ENCODE peak calls at places on chromosomes 11 and 22, in ten cellular contexts. X is tibial artery, Z is cardiac muscle cell, O is adipocyte, B is SK-N-SH, K is A549, R is right atrium auricular region, J is hepatocyte, L is HCT116, E is uterus. S is an unnamed sample.
A peak's percentile ranks its signal among the peaks of the same experiment; 100 is the strongest.

GRCh38 chr11:27699242-27699925 is 871 bp downstream of the BDNF start:
- DNase-seq in X (no peak), Z (peak; percentile 47), O (peak; percentile 57), B (peak; percentile 47), K (peak; percentile 73), R (no peak), J (peak; percentile 38), L (no peak), E (no peak), S (no peak)

GRCh38 chr22:20002098-20002497 is 14.5 kb downstream of the ARVCF start:
- DNase-seq in X (peak; percentile 24), Z (peak; percentile 54), O (no peak), B (no peak), K (no peak), R (no peak), J (no peak), L (no peak), E (no peak), S (peak; percentile 5)

GRCh38 chr11:10696797-10697620 is 3.5 kb upstream of the IRAG1 start:
- DNase-seq in X (peak; percentile 87), Z (no peak), O (no peak), B (no peak), K (no peak), R (no peak), J (no peak), L (no peak), E (no peak), S (no peak)

GRCh38 chr11:35511666-35512065 is 13.8 kb downstream of the PAMR1 start:
- DNase-seq in X (no peak), Z (no peak), O (peak; percentile 69), B (no peak), K (peak; percentile 25), R (no peak), J (no peak), L (no peak), E (no peak), S (no peak)

GRCh38 chr11:10305964-10306918 is 1.4 kb downstream of the ADM start:
- DNase-seq in X (peak; percentile 74), Z (peak; percentile 60), O (peak; percentile 48), B (peak; percentile 64), K (peak; percentile 38), R (no peak), J (peak; percentile 48), L (no peak), E (peak; percentile 32), S (peak; percentile 39)

GRCh38 chr11:7506243-7506642 is 7.6 kb upstream of the PPFIBP2 start:
- DNase-seq in X (no peak), Z (no peak), O (no peak), B (no peak), K (no peak), R (no peak), J (no peak), L (no peak), E (no peak), S (no peak)

GRCh38 chr22:25404556-25404922 is 159.9 kb upstream of the GRK3 start:
- DNase-seq in X (no peak), Z (no peak), O (peak; percentile 56), B (peak; percentile 69), K (no peak), R (no peak), J (peak; percentile 41), L (no peak), E (no peak), S (peak; percentile 41)

GRCh38 chr11:134026655-134027343 is 42.1 kb upstream of the JAM3 start:
- DNase-seq in X (no peak), Z (peak; percentile 60), O (no peak), B (peak; percentile 81), K (no peak), R (no peak), J (no peak), L (no peak), E (no peak), S (peak; percentile 48)

GRCh38 chr11:70877151-70877550 is 375.2 kb downstream of the SHANK2 start:
- DNase-seq in X (no peak), Z (no peak), O (no peak), B (no peak), K (no peak), R (no peak), J (no peak), L (no peak), E (no peak), S (no peak)

GRCh38 chr11:70879601-70880285 is 372.6 kb downstream of the SHANK2 start:
- DNase-seq in X (no peak), Z (no peak), O (no peak), B (no peak), K (no peak), R (no peak), J (no peak), L (no peak), E (no peak), S (no peak)

GRCh38 chr11:70880416-70880815 is 372.0 kb downstream of the SHANK2 start:
- DNase-seq in X (no peak), Z (no peak), O (no peak), B (no peak), K (no peak), R (no peak), J (no peak), L (no peak), E (no peak), S (no peak)

GRCh38 chr11:70876685-70877084 is 375.7 kb downstream of the SHANK2 start:
- DNase-seq in X (no peak), Z (no peak), O (no peak), B (no peak), K (no peak), R (no peak), J (no peak), L (no peak), E (no peak), S (no peak)

DNA sequence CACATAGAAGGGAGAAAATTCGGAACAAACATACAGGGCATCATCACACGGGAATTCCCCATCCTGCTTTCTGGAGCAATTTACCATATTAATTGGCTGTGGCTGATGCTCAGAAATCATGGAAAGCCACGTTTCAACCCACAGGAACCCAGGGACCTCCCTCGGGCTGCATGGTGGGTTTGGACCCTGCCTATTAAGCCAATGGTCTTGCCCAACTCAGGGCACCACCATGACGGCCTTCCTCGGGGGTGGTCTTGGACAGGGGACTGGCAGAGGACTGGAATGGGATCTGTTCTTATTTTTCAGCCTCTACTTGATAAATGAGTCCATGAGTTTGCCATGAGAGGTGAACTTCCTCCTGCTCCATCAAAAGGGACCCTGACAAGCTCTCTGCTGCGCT is 374.0 kb downstream of the SHANK2 start:
- DNase-seq in X (no peak), Z (no peak), O (no peak), B (no peak), K (no peak), R (no peak), J (no peak), L (no peak), E (no peak), S (no peak)
- H3K9me3 ChIP-seq in X (no peaks in the 10 kb centered on the region), Z (no peaks in the 10 kb centered on the region), O (no peaks in the 10 kb centered on the region), B (no peaks in the 10 kb centered on the region), K (no peaks in the 10 kb centered on the region), R (no peaks in the 10 kb centered on the region), J (no peaks in the 10 kb centered on the region), L (no peaks in the 10 kb centered on the region), E (no peaks in the 10 kb centered on the region), S (no peaks in the 10 kb centered on the region)

GRCh38 chr11:116640641-116641402 is 132.0 kb downstream of the BUD13 start:
- DNase-seq in X (no peak), Z (no peak), O (no peak), B (peak; percentile 36), K (no peak), R (no peak), J (no peak), L (no peak), E (no peak), S (no peak)
- H3K9me3 ChIP-seq in X (no peaks in the 10 kb centered on the region), Z (no peaks in the 10 kb centered on the region), O (peaks cover 6% of the 10 kb centered on the region), B (no peaks in the 10 kb centered on the region), K (no peaks in the 10 kb centered on the region), R (no peaks in the 10 kb centered on the region), J (no peaks in the 10 kb centered on the region), L (no peaks in the 10 kb centered on the region), E (no peaks in the 10 kb centered on the region), S (no peaks in the 10 kb centered on the region)

DNA sequence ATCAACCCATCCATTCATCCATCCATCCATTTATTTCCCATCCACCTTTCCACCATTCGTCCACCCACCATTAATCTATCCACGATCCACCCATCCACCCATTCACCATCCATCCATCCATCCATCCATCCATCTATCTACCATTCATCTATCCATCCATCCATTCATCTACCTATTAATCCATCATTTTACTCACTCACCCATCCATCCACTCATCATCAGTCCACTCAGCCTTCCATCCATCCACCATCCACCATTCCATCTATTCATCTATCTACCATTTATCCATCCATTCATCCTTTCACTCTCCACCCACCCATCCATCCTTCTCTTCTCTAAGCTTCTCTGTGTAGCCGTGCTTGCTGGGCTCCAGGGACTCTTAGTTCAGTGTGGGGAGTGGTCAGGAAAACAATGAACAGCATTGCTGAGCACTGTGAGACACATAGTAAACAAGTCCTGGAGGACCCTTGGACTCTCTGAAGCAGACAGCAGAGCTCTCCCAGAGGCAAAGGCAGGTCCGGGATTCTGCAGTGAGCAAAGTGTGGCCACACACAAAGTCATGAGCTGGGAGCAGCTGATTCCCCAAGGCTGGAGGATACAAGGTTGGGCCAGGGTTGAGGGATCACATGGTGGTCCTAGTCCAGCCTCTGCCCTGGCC is 642.2 kb downstream of the BRD1 start:
- DNase-seq in X (no peak), Z (no peak), O (no peak), B (no peak), K (no peak), R (no peak), J (peak; percentile 40), L (no peak), E (no peak), S (no peak)
- H3K9me3 ChIP-seq in X (no peaks in the 10 kb centered on the region), Z (no peaks in the 10 kb centered on the region), O (no peaks in the 10 kb centered on the region), B (no peaks in the 10 kb centered on the region), K (peaks cover 3% of the 10 kb centered on the region), R (no peaks in the 10 kb centered on the region), J (no peaks in the 10 kb centered on the region), L (peaks cover 6% of the 10 kb centered on the region), E (no peaks in the 10 kb centered on the region), S (peaks cover 5% of the 10 kb centered on the region)

GRCh38 chr22:47409501-47410275 is 647.2 kb downstream of the TBC1D22A start:
- DNase-seq in X (no peak), Z (no peak), O (no peak), B (no peak), K (no peak), R (no peak), J (no peak), L (no peak), E (no peak), S (no peak)
- H3K9me3 ChIP-seq in X (no peaks in the 10 kb centered on the region), Z (no peaks in the 10 kb centered on the region), O (no peaks in the 10 kb centered on the region), B (no peaks in the 10 kb centered on the region), K (no peaks in the 10 kb centered on the region), R (no peaks in the 10 kb centered on the region), J (no peaks in the 10 kb centered on the region), L (no peaks in the 10 kb centered on the region), E (no peaks in the 10 kb centered on the region), S (no peaks in the 10 kb centered on the region)